ENCODE peak calls at places on chromosomes 11 and 22, in six cellular contexts. P is mesenchymal stem cell, K is IMR-90, M is H9, F is mesendoderm, C is trophoblast cell. I is an unnamed sample.

GRCh38 chr11:1927151-1928037 is 7.9 kb downstream of the TNNT3 start:
- DNase-seq in P (no peak), F (no peak), M (no peak), K (no peak), C (peak), I (no peak)

GRCh38 chr22:23073506-23074229 is 3.3 kb downstream of the GNAZ start:
- DNase-seq in K (no peak), M (no peak), F (no peak), C (no peak), P (no peak), I (no peak)

GRCh38 chr22:42289671-42290269 is 19.3 kb upstream of the TCF20 start:
- DNase-seq in M (no peak), P (no peak), F (no peak), C (no peak), K (no peak), I (no peak)

GRCh38 chr11:15006139-15006759 is 34.1 kb upstream of the CALCA start:
- DNase-seq in C (peak), M (peak), P (peak), F (peak), K (peak), I (no peak)

GRCh38 chr11:45652781-45653180 is 12.6 kb downstream of the CHST1 start:
- DNase-seq in M (peak), P (no peak), C (no peak), F (no peak), K (peak), I (no peak)

GRCh38 chr22:43320943-43321900 is 21.9 kb downstream of the SCUBE1 start:
- DNase-seq in P (no peak), K (no peak), C (peak), F (no peak), M (no peak), I (no peak)

GRCh38 chr11:8566613-8567210 is 27.3 kb downstream of the STK33 start:
- DNase-seq in F (peak), P (peak), K (peak), M (no peak), C (peak), I (peak)

GRCh38 chr11:116790167-116791001 is 1.3 kb downstream of the APOA5 start:
- DNase-seq in M (no peak), P (no peak), C (no peak), K (no peak), F (no peak), I (no peak)

GRCh38 chr11:71562120-71562519 is 3.2 kb upstream of the KRTAP5-10 start:
- DNase-seq in C (no peak), F (no peak), P (no peak), K (no peak), M (no peak), I (no peak)

GRCh38 chr11:11752688-11753087 is 89.1 kb upstream of the USP47 start:
- DNase-seq in K (no peak), F (peak), M (no peak), C (peak), P (no peak), I (no peak)

GRCh38 chr11:46120711-46121327 is 435 bp downstream of the PHF21A start:
- DNase-seq in M (peak), P (peak), F (peak), C (peak), K (peak), I (peak)

GRCh38 chr22:27302501-27302900 is 499.1 kb downstream of the MN1 start:
- DNase-seq in F (no peak), M (no peak), C (no peak), P (no peak), K (no peak), I (no peak)

GRCh38 chr11:61694971-61695706 is 14.9 kb downstream of the DAGLA start:
- DNase-seq in P (no peak), K (no peak), F (peak), M (peak), C (peak), I (no peak)
- H4K8ac ChIP-seq in P (no peak), K (no peak), F (no peak), M (no peak), C (no peak), I (no peak)

GRCh38 chr11:92306966-92307504 is 82.4 kb downstream of the FAT3 start:
- DNase-seq in C (no peak), M (no peak), P (no peak), K (no peak), F (peak), I (no peak)
- H4K8ac ChIP-seq in C (no peak), M (no peak), P (no peak), K (no peak), F (no peak), I (no peak)

GRCh38 chr11:35663408-35663702 is 780 bp downstream of the TRIM44 start:
- DNase-seq in F (no peak), M (no peak), K (no peak), C (no peak), P (no peak), I (no peak)
- H4K8ac ChIP-seq in F (no peak), M (no peak), K (peak), C (peak), P (peak), I (peak)

GRCh38 chr11:115221461-115222069 is 282.6 kb downstream of the CADM1 start:
- DNase-seq in P (no peak), F (peak), K (no peak), M (no peak), C (no peak), I (no peak)
- H4K8ac ChIP-seq in P (no peak), F (no peak), K (no peak), M (no peak), C (no peak), I (no peak)

DNA sequence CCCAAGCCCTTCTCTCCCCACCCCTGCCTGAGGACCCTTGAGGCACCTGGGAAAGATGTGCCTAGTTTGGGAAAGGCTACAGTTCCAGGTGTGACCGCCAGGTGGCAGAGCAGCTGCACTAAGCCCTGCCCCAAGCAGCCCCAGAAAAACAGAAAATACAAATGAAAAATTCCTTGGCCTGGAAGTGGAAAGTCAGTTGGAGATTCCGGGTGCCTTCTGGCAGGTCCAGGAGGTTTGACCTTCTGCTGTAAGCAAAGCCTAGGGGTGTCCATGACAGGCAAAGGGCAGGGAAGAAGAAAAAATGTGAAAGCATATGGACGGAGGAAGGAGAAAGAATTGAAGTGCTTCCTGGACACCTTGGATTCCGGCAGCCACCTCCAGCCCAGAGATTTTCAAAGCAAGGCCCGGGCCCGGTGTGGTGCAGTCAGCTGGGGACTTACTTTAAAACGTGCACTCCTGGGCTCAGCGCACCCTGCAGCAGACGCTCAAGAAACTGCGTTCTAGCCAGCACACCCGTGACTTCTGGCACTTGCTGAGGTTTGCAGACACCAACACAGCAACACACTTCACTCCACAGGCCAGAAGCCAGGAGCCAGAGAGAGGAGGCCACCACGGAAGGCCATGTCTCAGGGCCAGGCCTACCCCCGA is 37.3 kb upstream of the SLC22A12 start:
- DNase-seq in K (peak), F (peak), C (peak), P (peak), M (peak), I (peak)
- H4K8ac ChIP-seq in K (peak), F (no peak), C (no peak), P (no peak), M (no peak), I (no peak)

DNA sequence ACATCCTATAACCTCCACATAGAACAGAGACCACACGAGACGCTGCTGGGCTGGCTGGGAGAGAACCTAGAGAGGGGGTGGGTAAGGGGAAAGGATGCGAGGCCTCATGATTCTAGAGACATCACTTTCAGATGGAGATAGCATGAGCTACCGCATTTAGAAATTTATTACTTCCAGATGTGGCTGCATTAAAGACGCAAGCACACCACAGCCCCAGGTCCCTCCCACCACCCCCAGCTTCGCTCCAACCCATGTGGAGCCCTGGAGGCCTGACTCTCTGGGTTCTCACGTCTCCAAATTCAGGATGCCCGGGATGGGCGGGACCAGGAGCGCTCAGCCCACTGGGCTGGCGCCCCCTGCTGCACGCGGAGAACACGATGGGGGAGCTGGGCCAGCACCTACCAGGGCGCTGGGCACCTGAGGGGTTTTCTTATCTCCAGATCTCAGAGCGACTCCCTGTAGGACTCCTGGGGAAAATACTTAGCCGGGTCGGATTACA is 13.6 kb downstream of the MRPL21 start:
- DNase-seq in M (peak), K (peak), P (peak), F (peak), C (peak), I (no peak)
- H4K8ac ChIP-seq in M (no peak), K (no peak), P (no peak), F (no peak), C (no peak), I (no peak)